ENCODE peak calls at places on chromosome 7, in seven cellular contexts. X, F, M, O, B, Z and D are unnamed samples.

GRCh38 chr7:115805458-115805857 is 225.1 kb downstream of the TFEC start:
- DNase-seq in O (no peak), B (no peak), M (no peak), X (no peak), F (no peak), Z (no peak), D (no peak)

GRCh38 chr7:126436213-126436868 is 816.4 kb downstream of the GRM8 start:
- DNase-seq in B (no peak), X (no peak), O (no peak), F (no peak), Z (no peak), M (no peak), D (no peak)

GRCh38 chr7:101402081-101402779 is 39.6 kb downstream of the COL26A1 start:
- DNase-seq in O (no peak), M (no peak), X (no peak), F (peak), Z (no peak), B (no peak), D (peak)

GRCh38 chr7:3520206-3520605 is 219.2 kb downstream of the SDK1 start:
- DNase-seq in O (no peak), Z (no peak), X (no peak), M (no peak), F (no peak), B (peak), D (no peak)

GRCh38 chr7:44064791-44065430 is 456 bp downstream of the PGAM2 start:
- DNase-seq in Z (no peak), M (no peak), B (no peak), X (no peak), O (no peak), F (no peak), D (no peak)

GRCh38 chr7:31785081-31785480 is 98.1 kb downstream of the PPP1R17 start:
- DNase-seq in X (no peak), B (no peak), M (no peak), Z (no peak), O (no peak), F (no peak), D (no peak)

GRCh38 chr7:121383235-121383634 is 12.9 kb downstream of the FAM3C start:
- DNase-seq in X (no peak), M (no peak), O (no peak), F (no peak), Z (no peak), B (no peak), D (no peak)

GRCh38 chr7:1474736-1475135 is 15.5 kb upstream of the MICALL2 start:
- DNase-seq in Z (no peak), O (no peak), M (no peak), B (no peak), X (no peak), F (no peak), D (no peak)

GRCh38 chr7:120445276-120445675 is 172.3 kb downstream of the KCND2 start:
- DNase-seq in Z (no peak), X (no peak), B (no peak), F (no peak), O (no peak), M (no peak), D (no peak)

GRCh38 chr7:18941197-18941596 is 176.2 kb downstream of the TWIST1 start:
- DNase-seq in M (no peak), B (no peak), O (no peak), F (no peak), X (no peak), Z (no peak), D (no peak)

GRCh38 chr7:54991341-54991740 is 27.5 kb upstream of the EGFR start:
- DNase-seq in B (no peak), F (no peak), Z (no peak), M (no peak), X (no peak), O (no peak), D (no peak)

GRCh38 chr7:84362828-84363227 is 168.2 kb upstream of the SEMA3A start:
- DNase-seq in X (no peak), F (no peak), O (no peak), M (no peak), Z (no peak), B (no peak), D (no peak)

GRCh38 chr7:83427929-83428328 is 221.0 kb downstream of the SEMA3E start:
- DNase-seq in B (no peak), F (no peak), X (no peak), Z (no peak), M (no peak), O (no peak), D (no peak)

GRCh38 chr7:5284304-5285281 is 1.9 kb downstream of the SLC29A4 start:
- DNase-seq in F (no peak), B (peak), Z (peak), M (peak), X (no peak), O (no peak), D (no peak)

GRCh38 chr7:51606601-51607154 is 290.1 kb upstream of the COBL start:
- DNase-seq in M (no peak), Z (no peak), O (no peak), B (no peak), F (no peak), X (no peak), D (no peak)

GRCh38 chr7:104106106-104106505 is 101.7 kb downstream of the ORC5 start:
- DNase-seq in X (no peak), M (no peak), B (no peak), F (no peak), O (no peak), Z (no peak), D (no peak)

GRCh38 chr7:140212100-140212881 is 35.5 kb upstream of the KDM7A start:
- DNase-seq in M (no peak), B (no peak), Z (no peak), F (no peak), O (no peak), X (no peak), D (no peak)

GRCh38 chr7:36939816-36940215 is 215.5 kb upstream of the AOAH start:
- DNase-seq in X (no peak), Z (no peak), F (no peak), M (no peak), B (no peak), O (no peak), D (no peak)

GRCh38 chr7:144534196-144534595 is 130.7 kb upstream of the NOBOX start:
- DNase-seq in B (no peak), O (no peak), M (no peak), F (no peak), X (peak), Z (no peak), D (no peak)

GRCh38 chr7:155462163-155462735 is 4.3 kb downstream of the EN2 start:
- DNase-seq in Z (no peak), O (no peak), B (no peak), X (no peak), M (no peak), F (no peak), D (no peak)

GRCh38 chr7:19708397-19709248 is at the start of gene POLR1F:
- DNase-seq in O (peak), Z (peak), X (peak), F (peak), M (peak), B (peak), D (peak)

GRCh38 chr7:69732203-69732602 is 133.9 kb downstream of the AUTS2 start:
- DNase-seq in M (no peak), O (no peak), Z (no peak), B (no peak), X (no peak), F (no peak), D (no peak)

GRCh38 chr7:74438327-74438726 is 15.4 kb upstream of the GTF2IRD1 start:
- DNase-seq in Z (no peak), B (no peak), O (no peak), M (no peak), F (no peak), X (no peak), D (no peak)

GRCh38 chr7:29331163-29331562 is 136.6 kb downstream of the CHN2 start:
- DNase-seq in B (no peak), X (no peak), Z (no peak), O (no peak), M (no peak), F (no peak), D (no peak)

GRCh38 chr7:157932498-157933218 is 595.9 kb downstream of the DNAJB6 start:
- DNase-seq in Z (no peak), X (no peak), B (peak), M (peak), O (no peak), F (no peak), D (no peak)